ENCODE peak calls at places on chromosomes 5 and 9, in seven cellular contexts. F is H9, I is IMR-90, T is mesenchymal stem cell, W is mesendoderm, O is neuronal stem cell, N is trophoblast cell. K is an unnamed sample.
A peak's percentile ranks its signal among the peaks of the same experiment; 100 is the strongest.

GRCh38 chr5:119328753-119329602 is 26.8 kb upstream of the TNFAIP8 start:
- DNase-seq in N (peak; percentile 61), I (peak; percentile 87), W (peak; percentile 36), F (no peak), T (peak; percentile 92), O (no peak), K (no peak)

GRCh38 chr9:91066856-91067255 is 265.2 kb downstream of the SYK start:
- DNase-seq in T (no peak), F (no peak), W (no peak), I (no peak), N (no peak), O (no peak), K (no peak)

GRCh38 chr9:135069556-135070197 is 17.8 kb upstream of the OLFM1 start:
- DNase-seq in W (no peak), I (no peak), F (peak; percentile 20), T (no peak), O (no peak), N (no peak), K (no peak)

GRCh38 chr9:113219972-113220371 is 1.1 kb downstream of the FKBP15 start:
- DNase-seq in N (peak; percentile 19), O (no peak), F (no peak), W (no peak), T (peak; percentile 91), I (peak; percentile 84), K (no peak)

GRCh38 chr5:159480849-159481248 is 150.6 kb upstream of the IL12B start:
- DNase-seq in T (no peak), I (no peak), O (no peak), N (no peak), F (no peak), W (no peak), K (no peak)

GRCh38 chr5:151082274-151082902 is 1.6 kb upstream of the TNIP1 start:
- DNase-seq in F (peak; percentile 57), T (peak; percentile 75), I (peak; percentile 37), N (peak; percentile 53), W (peak; percentile 77), O (peak; percentile 17), K (no peak)

GRCh38 chr9:133057006-133057405 is 4.8 kb upstream of the CEL start:
- DNase-seq in W (no peak), F (no peak), T (no peak), I (no peak), N (no peak), O (no peak), K (no peak)

GRCh38 chr9:102225806-102226441 is 487.5 kb upstream of the GRIN3A start:
- DNase-seq in I (no peak), W (no peak), O (no peak), N (no peak), F (no peak), T (no peak), K (no peak)

GRCh38 chr9:81737871-81738507 is 48.6 kb upstream of the TLE1 start:
- DNase-seq in W (peak; percentile 67), I (peak; percentile 91), O (no peak), T (peak; percentile 82), F (no peak), N (peak; percentile 64), K (no peak)

GRCh38 chr5:74131256-74131655 is 505.3 kb downstream of the ARHGEF28 start:
- DNase-seq in T (no peak), F (no peak), I (no peak), N (no peak), O (no peak), W (no peak), K (no peak)

GRCh38 chr5:1152771-1153282 is 41.0 kb upstream of the SLC12A7 start:
- DNase-seq in N (no peak), I (no peak), F (no peak), W (no peak), T (no peak), O (no peak), K (no peak)

GRCh38 chr9:76266649-76267627 is 127.3 kb downstream of the RFK start:
- DNase-seq in W (peak; percentile 88), F (no peak), T (no peak), N (peak; percentile 35), I (no peak), O (peak; percentile 74), K (no peak)

GRCh38 chr5:180085837-180086236 is 14.3 kb upstream of the RNF130 start:
- DNase-seq in O (no peak), F (peak; percentile 74), T (no peak), N (no peak), I (no peak), W (peak; percentile 71), K (no peak)

GRCh38 chr5:40981420-40981819 is 72.1 kb downstream of the C7 start:
- DNase-seq in W (no peak), O (no peak), I (peak; percentile 42), F (no peak), T (no peak), N (no peak), K (no peak)

GRCh38 chr5:174188300-174188699 is 142.8 kb downstream of the NSG2 start:
- DNase-seq in F (no peak), O (no peak), N (no peak), I (no peak), W (peak; percentile 19), T (no peak), K (no peak)

GRCh38 chr5:54180616-54181015 is 129.8 kb downstream of the ARL15 start:
- DNase-seq in T (peak; percentile 40), N (peak; percentile 33), W (peak; percentile 75), I (no peak), F (no peak), O (peak; percentile 67), K (no peak)

GRCh38 chr5:126471875-126472537 is 48.8 kb downstream of the GRAMD2B start:
- DNase-seq in W (no peak), N (no peak), I (peak; percentile 88), F (no peak), O (no peak), T (no peak), K (no peak)

GRCh38 chr9:121648799-121649198 is 2.6 kb upstream of the DAB2IP start:
- DNase-seq in F (no peak), T (no peak), I (no peak), O (no peak), W (no peak), N (no peak), K (no peak)

GRCh38 chr5:158979749-158980521 is 119.8 kb downstream of the EBF1 start:
- DNase-seq in W (peak; percentile 21), F (no peak), T (peak; percentile 33), O (no peak), N (no peak), I (peak; percentile 29), K (no peak)

GRCh38 chr5:28216939-28217360 is 1178.6 kb upstream of the CDH9 start:
- DNase-seq in W (no peak), N (no peak), I (no peak), O (no peak), T (no peak), F (no peak), K (no peak)

GRCh38 chr9:88433583-88434240 is 45.5 kb downstream of the SPIN1 start:
- DNase-seq in F (no peak), W (peak; percentile 58), T (peak; percentile 41), O (no peak), N (no peak), I (peak; percentile 56), K (no peak)

GRCh38 chr9:6566409-6567139 is 79.0 kb downstream of the GLDC start:
- DNase-seq in W (peak; percentile 55), T (peak; percentile 98), I (peak; percentile 99), O (no peak), F (no peak), N (peak; percentile 37), K (no peak)

GRCh38 chr5:116097301-116097700 is 12.5 kb downstream of the COMMD10 start:
- DNase-seq in O (no peak), I (no peak), W (no peak), F (no peak), N (peak; percentile 86), T (peak; percentile 50), K (no peak)

GRCh38 chr9:137065336-137065967 is 4.9 kb downstream of the SAPCD2 start:
- DNase-seq in W (no peak), F (no peak), O (no peak), N (no peak), T (no peak), I (no peak), K (no peak)

GRCh38 chr5:71937906-71938698 is 169.2 kb upstream of the MAP1B start:
- DNase-seq in N (peak; percentile 22), F (no peak), W (no peak), T (no peak), I (no peak), O (no peak), K (no peak)

GRCh38 chr9:130905125-130905901 is 8.7 kb upstream of the QRFP start:
- DNase-seq in I (no peak), T (no peak), N (no peak), O (no peak), F (no peak), W (no peak), K (no peak)

GRCh38 chr5:146778795-146779579 is 99.6 kb downstream of the PPP2R2B start:
- DNase-seq in O (no peak), T (no peak), N (no peak), I (no peak), W (no peak), F (no peak), K (no peak)

DNA sequence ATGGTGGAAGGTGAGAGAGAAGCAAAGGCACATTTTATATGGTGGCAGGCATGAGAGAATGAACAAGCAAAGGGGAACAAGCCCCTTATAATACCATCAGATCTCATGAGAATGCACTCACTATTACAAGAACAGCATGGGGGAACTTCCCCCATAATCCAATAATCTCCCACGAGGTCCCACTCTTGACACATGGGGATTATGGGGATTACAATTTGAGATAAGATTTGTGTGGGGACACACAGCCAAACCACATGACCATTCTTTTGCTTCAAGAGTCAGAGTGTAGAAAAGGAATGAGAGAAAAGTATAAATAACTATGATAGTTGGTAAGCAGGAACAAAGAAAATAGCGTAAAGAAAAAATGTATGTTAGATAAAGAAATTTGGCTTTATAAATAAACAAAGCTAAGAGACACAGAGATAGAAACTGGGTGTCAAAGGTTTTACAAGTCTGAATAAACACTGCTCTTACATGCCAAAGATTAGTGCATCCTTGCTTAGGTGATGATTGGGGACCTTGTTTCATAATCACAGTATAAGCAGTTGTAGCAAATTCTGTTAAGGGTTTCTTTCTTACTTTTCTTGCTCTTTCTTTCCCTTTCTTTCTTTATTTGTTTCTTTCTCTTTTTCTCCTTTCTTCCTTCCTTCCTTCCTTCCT is 91.9 kb upstream of the PAPPA start:
- DNase-seq in O (no peak), W (peak; percentile 53), F (no peak), N (no peak), T (no peak), I (no peak), K (no peak)
- H4K8ac ChIP-seq in O (no peak overlapping the region), W (no peak overlapping the region), F (no peak overlapping the region), N (no peak overlapping the region), T (no peak overlapping the region), I (no peak overlapping the region), K (no peak overlapping the region)

GRCh38 chr9:109249615-109250014 is 71.2 kb downstream of the EPB41L4B start:
- DNase-seq in N (no peak), F (peak; percentile 47), T (no peak), O (peak; percentile 20), W (peak; percentile 39), I (no peak), K (no peak)
- H3K27ac ChIP-seq in N (no peak overlapping the region), F (no peak overlapping the region), T (no peak overlapping the region), O (no peak overlapping the region), W (no peak overlapping the region), I (no peak overlapping the region), K (no peak overlapping the region)

GRCh38 chr5:43491325-43491724 is 7.7 kb upstream of the TMEM267 start:
- DNase-seq in N (no peak), T (no peak), O (no peak), I (no peak), F (no peak), W (no peak), K (no peak)
- H3K18ac ChIP-seq in N (no peak overlapping the region), T (no peak overlapping the region), O (no peak overlapping the region), I (no peak overlapping the region), F (no peak overlapping the region), W (no peak overlapping the region), K (no peak overlapping the region)

GRCh38 chr5:64040496-64040895 is 78.3 kb upstream of the HTR1A start:
- DNase-seq in W (no peak), O (no peak), N (no peak), I (no peak), T (no peak), F (no peak), K (no peak)
- H4K8ac ChIP-seq in W (no peak overlapping the region), O (no peak overlapping the region), N (no peak overlapping the region), I (no peak overlapping the region), T (no peak overlapping the region), F (no peak overlapping the region), K (no peak overlapping the region)